ENCODE peak calls at places on chromosomes 4 and X, in ten cellular contexts. J is coronary artery; Q is type B pancreatic cell; A is heart left ventricle; M is EL; B is foreskin fibroblast; Y is stomach; L is activated T-helper 9 cell treated with anti-CD3 and anti-CD28 coated beads, Interleukin-2, amount 50 U/mL, for 16 hours; I is COLO829; R is fibroblast of villous mesenchyme. K is an unnamed sample.

GRCh38 chrX:97026406-97026805 is 142.7 kb downstream of the RPA4 start:
- DNase-seq in J (no peak), B (no peak), L (no peak), I (no peak), Y (no peak), Q (no peak), R (peak; percentile 15), A (no peak), M (peak; percentile 1), K (no peak)

GRCh38 chr4:147182041-147182440 is 236.4 kb upstream of the TTC29 start:
- DNase-seq in J (no peak), L (no peak), R (no peak), I (no peak), Y (no peak), M (peak; percentile 57), Q (no peak), B (peak; percentile 5), A (no peak), K (no peak)

GRCh38 chr4:128488055-128488705 is 200.6 kb upstream of the PGRMC2 start:
- DNase-seq in I (no peak), A (no peak), R (no peak), L (no peak), Y (no peak), M (no peak), J (no peak), B (no peak), Q (no peak), K (no peak)

GRCh38 chr4:105014242-105015031 is 132.2 kb upstream of the TET2 start:
- DNase-seq in L (no peak), A (no peak), J (no peak), Q (no peak), B (no peak), R (no peak), M (no peak), Y (no peak), I (no peak), K (no peak)

GRCh38 chrX:54076903-54077302 is 32.6 kb upstream of the PHF8 start:
- DNase-seq in A (no peak), Q (no peak), M (peak; percentile 85), J (no peak), B (peak; percentile 46), R (peak; percentile 55), Y (no peak), I (peak; percentile 6), L (no peak), K (no peak)

GRCh38 chrX:155259752-155260151 is 4.5 kb downstream of the RAB39B start:
- DNase-seq in Q (no peak), A (no peak), J (no peak), M (no peak), B (no peak), L (no peak), I (no peak), Y (no peak), R (no peak), K (no peak)

GRCh38 chr4:104592894-104593470 is 98.3 kb upstream of the CXXC4 start:
- DNase-seq in Y (no peak), R (peak; percentile 79), I (no peak), L (no peak), A (no peak), Q (no peak), B (no peak), J (no peak), M (peak; percentile 1), K (no peak)

GRCh38 chr4:131052646-131053045 is 1956.7 kb downstream of the C4orf33 start:
- DNase-seq in J (no peak), B (no peak), Q (no peak), I (peak; percentile 2), R (no peak), L (no peak), A (no peak), Y (no peak), M (no peak), K (no peak)

GRCh38 chr4:38069271-38069760 is 109.1 kb downstream of the PTTG2 start:
- DNase-seq in I (peak; percentile 55), M (peak; percentile 13), B (no peak), R (peak; percentile 94), Q (no peak), L (no peak), A (no peak), J (no peak), Y (peak; percentile 67), K (no peak)

GRCh38 chr4:185093573-185093972 is 49.5 kb upstream of the SLC25A4 start:
- DNase-seq in Q (no peak), L (no peak), Y (no peak), R (no peak), B (no peak), A (no peak), M (no peak), I (no peak), J (no peak), K (no peak)

GRCh38 chr4:12555011-12555410 is 929.1 kb downstream of the RAB28 start:
- DNase-seq in B (no peak), A (no peak), Q (no peak), R (peak; percentile 8), I (no peak), L (no peak), J (no peak), Y (no peak), M (no peak), K (no peak)

GRCh38 chrX:68686684-68687045 is 39.2 kb downstream of the STARD8 start:
- DNase-seq in L (no peak), A (no peak), B (no peak), I (no peak), Q (no peak), Y (no peak), R (peak; percentile 10), J (no peak), M (peak; percentile 28), K (no peak)

GRCh38 chrX:13131511-13132137 is 87.2 kb upstream of the FAM9C start:
- DNase-seq in M (no peak), A (no peak), J (no peak), Y (no peak), I (peak; percentile 64), Q (no peak), L (no peak), R (peak; percentile 76), B (no peak), K (no peak)

GRCh38 chrX:131577999-131578734 is 34.3 kb downstream of the OR13H1 start:
- DNase-seq in L (no peak), Q (no peak), Y (no peak), B (no peak), A (no peak), R (peak; percentile 10), I (no peak), M (no peak), J (no peak), K (no peak)

GRCh38 chr4:11724731-11725130 is 296.0 kb upstream of the HS3ST1 start:
- DNase-seq in Q (no peak), Y (no peak), M (no peak), B (no peak), I (no peak), A (no peak), L (no peak), J (no peak), R (no peak), K (no peak)

GRCh38 chr4:122824616-122825015 is 2.0 kb upstream of the FGF2 start:
- DNase-seq in R (no peak), J (no peak), I (no peak), Q (no peak), Y (no peak), M (no peak), A (no peak), L (no peak), B (no peak), K (no peak)

GRCh38 chrX:12360389-12360788 is 222.1 kb downstream of the FRMPD4 start:
- DNase-seq in I (peak; percentile 5), L (no peak), R (peak; percentile 68), Y (no peak), M (peak; percentile 75), B (peak; percentile 46), J (no peak), Q (no peak), A (no peak), K (no peak)

GRCh38 chr4:139559095-139559490 is 3.1 kb upstream of the SETD7 start:
- DNase-seq in I (no peak), R (no peak), L (no peak), B (no peak), Y (no peak), M (no peak), Q (no peak), A (no peak), J (no peak), K (no peak)

GRCh38 chr4:141119071-141119470 is 14.2 kb downstream of the RNF150 start:
- DNase-seq in M (no peak), Q (no peak), Y (no peak), A (no peak), J (no peak), I (no peak), L (no peak), B (no peak), R (no peak), K (no peak)

GRCh38 chr4:127708985-127709384 is 21.2 kb upstream of the SLC25A31 start:
- DNase-seq in J (no peak), Y (peak; percentile 42), I (no peak), B (peak; percentile 70), Q (no peak), L (no peak), R (peak; percentile 39), M (peak; percentile 85), A (no peak), K (peak; percentile 1)

GRCh38 chrX:23332101-23332887 is 2.4 kb upstream of the PTCHD1 start:
- DNase-seq in J (no peak), R (no peak), I (no peak), Y (no peak), Q (no peak), A (peak; percentile 51), L (no peak), B (no peak), M (no peak), K (no peak)

GRCh38 chr4:6732441-6733357 is 16.7 kb downstream of the BLOC1S4 start:
- DNase-seq in Y (peak; percentile 85), Q (no peak), M (peak; percentile 82), J (peak; percentile 89), L (no peak), B (peak; percentile 86), A (peak; percentile 84), I (no peak), R (peak; percentile 93), K (no peak)

GRCh38 chr4:13866881-13867280 is 239.4 kb upstream of the BOD1L1 start:
- DNase-seq in Y (no peak), I (no peak), R (no peak), J (no peak), Q (no peak), M (peak; percentile 58), L (no peak), A (no peak), B (no peak), K (no peak)

GRCh38 chr4:122764071-122764807 is 31.7 kb downstream of the BBS12 start:
- DNase-seq in Q (no peak), Y (no peak), I (no peak), J (no peak), R (peak; percentile 77), B (peak; percentile 45), M (peak; percentile 89), L (no peak), A (no peak), K (no peak)

GRCh38 chr4:961651-962230 is 11.6 kb downstream of the DGKQ start:
- DNase-seq in I (no peak), B (no peak), J (no peak), R (no peak), L (no peak), M (no peak), Y (no peak), Q (no peak), A (no peak), K (no peak)

GRCh38 chr4:92334716-92335350 is 31.1 kb downstream of the GRID2 start:
- DNase-seq in J (no peak), Y (no peak), B (no peak), L (no peak), I (no peak), R (no peak), Q (no peak), A (no peak), M (no peak), K (no peak)

GRCh38 chr4:100985576-100985975 is 361.8 kb downstream of the PPP3CA start:
- DNase-seq in J (no peak), R (no peak), I (no peak), Y (no peak), Q (no peak), A (no peak), L (no peak), M (no peak), B (no peak), K (no peak)

GRCh38 chr4:75904086-75904485 is 1.8 kb upstream of the PPEF2 start:
- DNase-seq in R (no peak), L (no peak), Q (no peak), Y (no peak), A (no peak), M (no peak), J (no peak), I (no peak), B (no peak), K (no peak)